ENCODE peak calls at places on chromosomes 4 and X, in eight cellular contexts. W is cardiac muscle cell, U is mesendoderm, Y is H1, C is A549, L is MM.1S, E is PC-3, B is psoas muscle. D is an unnamed sample.

GRCh38 chr4:16116019-16116418 is 32.2 kb upstream of the PROM1 start:
- DNase-seq in W (no peak), U (no peak), Y (no peak), C (no peak), L (no peak), E (no peak), B (no peak), D (no peak)

GRCh38 chr4:165663411-165663810 is 209.6 kb upstream of the TLL1 start:
- DNase-seq in W (peak; percentile 66), U (no peak), Y (no peak), C (no peak), L (no peak), E (no peak), B (no peak), D (no peak)

GRCh38 chr4:28518781-28519180 is 1658.1 kb downstream of the STIM2 start:
- DNase-seq in W (no peak), U (no peak), Y (no peak), C (no peak), L (no peak), E (peak; percentile 23), B (no peak), D (no peak)

GRCh38 chr4:167550021-167550420 is 315.7 kb upstream of the SPOCK3 start:
- DNase-seq in W (no peak), U (peak; percentile 84), Y (no peak), C (no peak), L (no peak), E (no peak), B (no peak), D (no peak)

GRCh38 chrX:28966335-28966734 is 379.1 kb downstream of the IL1RAPL1 start:
- DNase-seq in W (peak; percentile 21), U (no peak), Y (no peak), C (no peak), L (peak; percentile 33), E (peak; percentile 5), B (no peak), D (no peak)

GRCh38 chr4:77151246-77151645 is 5.8 kb upstream of the CCNG2 start:
- DNase-seq in W (no peak), U (no peak), Y (no peak), C (no peak), L (no peak), E (peak; percentile 62), B (no peak), D (no peak)

GRCh38 chr4:161546902-161547301 is 616.9 kb downstream of the FSTL5 start:
- DNase-seq in W (peak; percentile 1), U (no peak), Y (no peak), C (no peak), L (no peak), E (no peak), B (no peak), D (no peak)

GRCh38 chr4:101651778-101652177 is 138.8 kb upstream of the BANK1 start:
- DNase-seq in W (no peak), U (no peak), Y (no peak), C (no peak), L (no peak), E (no peak), B (peak; percentile 65), D (peak; percentile 29)

GRCh38 chr4:122661176-122661575 is 40.3 kb upstream of the IL21 start:
- DNase-seq in W (no peak), U (no peak), Y (no peak), C (no peak), L (no peak), E (no peak), B (no peak), D (no peak)

GRCh38 chr4:145954924-145955339 is 16.3 kb upstream of the ZNF827 start:
- DNase-seq in W (peak; percentile 88), U (no peak), Y (no peak), C (peak; percentile 74), L (no peak), E (peak; percentile 99), B (no peak), D (no peak)

GRCh38 chrX:150517303-150517896 is 51.0 kb upstream of the MTM1 start:
- DNase-seq in W (peak; percentile 34), U (no peak), Y (no peak), C (no peak), L (no peak), E (no peak), B (no peak), D (no peak)

GRCh38 chr4:138537739-138538138 is 295.6 kb upstream of the SLC7A11 start:
- DNase-seq in W (no peak), U (no peak), Y (no peak), C (no peak), L (no peak), E (no peak), B (no peak), D (no peak)

GRCh38 chrX:107226766-107227165 is 20.4 kb downstream of the DNAAF6 start:
- DNase-seq in W (no peak), U (no peak), Y (no peak), C (no peak), L (no peak), E (no peak), B (no peak), D (no peak)

GRCh38 chrX:71910526-71911022 is at the start of gene NHSL2:
- DNase-seq in W (peak; percentile 16), U (peak; percentile 66), Y (peak; percentile 53), C (peak; percentile 25), L (peak; percentile 50), E (no peak), B (peak; percentile 56), D (peak; percentile 80)

GRCh38 chrX:71911023-71911730 is 532 bp downstream of the NHSL2 start:
- DNase-seq in W (no peak), U (peak; percentile 70), Y (peak; percentile 73), C (peak; percentile 64), L (peak; percentile 42), E (no peak), B (no peak), D (peak; percentile 83)

GRCh38 chrX:71912156-71912555 is 1.5 kb downstream of the NHSL2 start:
- DNase-seq in W (no peak), U (peak; percentile 34), Y (no peak), C (no peak), L (no peak), E (no peak), B (no peak), D (no peak)

GRCh38 chrX:71911731-71912050 is 1.0 kb downstream of the NHSL2 start:
- DNase-seq in W (no peak), U (peak; percentile 58), Y (no peak), C (no peak), L (no peak), E (no peak), B (no peak), D (peak; percentile 64)

GRCh38 chrX:71913156-71913950 is 2.7 kb downstream of the NHSL2 start:
- DNase-seq in W (no peak), U (no peak), Y (no peak), C (no peak), L (no peak), E (no peak), B (no peak), D (no peak)
- H3K4me1 ChIP-seq in W (peaks cover 10% of the 10 kb centered on the region), U (no peaks in the 10 kb centered on the region), Y (peaks cover 8% of the 10 kb centered on the region), C (peaks cover 7% of the 10 kb centered on the region), L (peaks cover 3% of the 10 kb centered on the region), E (peaks cover 10% of the 10 kb centered on the region), B (no peaks in the 10 kb centered on the region), D (peaks cover 5% of the 10 kb centered on the region)

DNA sequence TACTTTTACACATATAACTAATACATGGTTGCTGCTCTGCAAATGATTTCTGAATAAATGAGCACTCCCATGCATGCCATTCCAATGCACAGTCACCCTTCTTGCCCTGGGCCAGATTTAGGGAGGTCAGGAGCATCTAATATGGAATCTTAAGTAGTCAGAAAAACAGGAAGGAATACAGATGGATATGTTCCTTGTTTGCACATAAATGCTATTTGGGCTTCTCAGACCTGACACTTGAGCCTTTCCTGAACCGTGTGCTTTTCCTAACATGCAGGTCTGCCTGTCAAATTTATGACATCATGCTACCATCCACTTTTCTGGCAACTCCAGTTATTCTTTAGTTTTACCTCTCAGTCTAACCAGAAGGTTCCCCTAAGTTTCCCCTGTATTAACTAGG is 70.7 kb downstream of the MAML3 start:
- DNase-seq in W (no peak), U (no peak), Y (no peak), C (no peak), L (no peak), E (no peak), B (no peak), D (no peak)
- H3K4me1 ChIP-seq in W (peaks cover 17% of the 10 kb centered on the region), U (peaks cover 15% of the 10 kb centered on the region), Y (peaks cover 16% of the 10 kb centered on the region), C (peaks cover 95% of the 10 kb centered on the region), L (no peaks in the 10 kb centered on the region), E (peaks cover 32% of the 10 kb centered on the region), B (peaks cover 15% of the 10 kb centered on the region), D (peaks cover 7% of the 10 kb centered on the region)

GRCh38 chrX:117989512-117989911 is 127.1 kb downstream of the KLHL13 start:
- DNase-seq in W (no peak), U (no peak), Y (no peak), C (no peak), L (no peak), E (no peak), B (no peak), D (no peak)

GRCh38 chrX:117995378-117995777 is 121.2 kb downstream of the KLHL13 start:
- DNase-seq in W (no peak), U (no peak), Y (no peak), C (no peak), L (no peak), E (no peak), B (no peak), D (no peak)

GRCh38 chrX:117990438-117990837 is 126.2 kb downstream of the KLHL13 start:
- DNase-seq in W (no peak), U (no peak), Y (no peak), C (no peak), L (no peak), E (no peak), B (no peak), D (no peak)

GRCh38 chrX:117996408-117996807 is 120.2 kb downstream of the KLHL13 start:
- DNase-seq in W (no peak), U (no peak), Y (no peak), C (no peak), L (no peak), E (no peak), B (no peak), D (no peak)

GRCh38 chrX:117992324-117992723 is 124.3 kb downstream of the KLHL13 start:
- DNase-seq in W (no peak), U (no peak), Y (no peak), C (no peak), L (no peak), E (peak; percentile 34), B (no peak), D (no peak)
- H3K4me1 ChIP-seq in W (peaks cover 3% of the 10 kb centered on the region), U (no peaks in the 10 kb centered on the region), Y (peaks cover 4% of the 10 kb centered on the region), C (no peaks in the 10 kb centered on the region), L (no peaks in the 10 kb centered on the region), E (peaks cover 14% of the 10 kb centered on the region), B (no peaks in the 10 kb centered on the region), D (peaks cover 2% of the 10 kb centered on the region)

GRCh38 chr4:89489338-89489771 is 181.8 kb upstream of the GPRIN3 start:
- DNase-seq in W (no peak), U (peak; percentile 54), Y (no peak), C (no peak), L (no peak), E (no peak), B (peak; percentile 34), D (no peak)

GRCh38 chr4:89492476-89493110 is 185.0 kb upstream of the GPRIN3 start:
- DNase-seq in W (peak; percentile 86), U (no peak), Y (no peak), C (peak; percentile 2), L (no peak), E (peak; percentile 62), B (no peak), D (no peak)

GRCh38 chr4:89496851-89497250 is 189.3 kb upstream of the GPRIN3 start:
- DNase-seq in W (peak; percentile 59), U (no peak), Y (no peak), C (no peak), L (no peak), E (no peak), B (no peak), D (no peak)

GRCh38 chr4:89493367-89493766 is 185.8 kb upstream of the GPRIN3 start:
- DNase-seq in W (peak; percentile 15), U (no peak), Y (no peak), C (no peak), L (no peak), E (no peak), B (no peak), D (no peak)

GRCh38 chr4:89491731-89492235 is 184.2 kb upstream of the GPRIN3 start:
- DNase-seq in W (no peak), U (no peak), Y (no peak), C (no peak), L (no peak), E (no peak), B (no peak), D (peak; percentile 72)
- H3K4me1 ChIP-seq in W (no peaks in the 10 kb centered on the region), U (no peaks in the 10 kb centered on the region), Y (no peaks in the 10 kb centered on the region), C (peaks cover 15% of the 10 kb centered on the region), L (no peaks in the 10 kb centered on the region), E (peaks cover 9% of the 10 kb centered on the region), B (no peaks in the 10 kb centered on the region), D (peaks cover 17% of the 10 kb centered on the region)

D was measured in HAP-1.